ENCODE peak calls at places on chromosome 18, in seven cellular contexts. O is GM20000, X is lower lobe of right lung, T is cardiac muscle cell, Y is NCI-H1417, A is EL, D is iPS DF 19.7. R is an unnamed sample.

GRCh38 chr18:75226956-75227316 is 16.3 kb downstream of the TSHZ1 start:
- DNase-seq in X (no peak), O (no peak), T (no peak), Y (no peak), A (no peak), D (no peak), R (no peak)

GRCh38 chr18:49619792-49620191 is 57.9 kb downstream of the LIPG start:
- DNase-seq in T (no peak), O (no peak), A (peak), Y (no peak), X (no peak), D (no peak), R (no peak)

GRCh38 chr18:49520661-49521145 is 33.7 kb upstream of the C18orf32 start:
- DNase-seq in T (no peak), A (peak), D (no peak), X (no peak), Y (peak), O (no peak), R (no peak)

GRCh38 chr18:21443776-21444464 is 156.6 kb downstream of the ESCO1 start:
- DNase-seq in X (no peak), D (no peak), T (no peak), A (no peak), Y (no peak), O (no peak), R (no peak)

GRCh38 chr18:49561377-49562193 is at the start of gene LIPG:
- DNase-seq in D (peak), T (peak), A (peak), O (peak), Y (peak), X (peak), R (no peak)

GRCh38 chr18:58186258-58186948 is 142.4 kb downstream of the NEDD4L start:
- DNase-seq in O (no peak), A (peak), Y (peak), D (no peak), X (peak), T (peak), R (no peak)

GRCh38 chr18:6886931-6887330 is 157.4 kb downstream of the ARHGAP28 start:
- DNase-seq in A (no peak), Y (no peak), X (no peak), O (no peak), D (no peak), T (no peak), R (no peak)

GRCh38 chr18:3256693-3257626 is 5.0 kb upstream of the MYL12B start:
- DNase-seq in O (peak), D (no peak), X (no peak), T (peak), A (peak), Y (no peak), R (no peak)

GRCh38 chr18:57621252-57621607 is 406 bp downstream of the NARS1 start:
- DNase-seq in A (peak), X (no peak), T (peak), Y (no peak), D (no peak), O (no peak), R (no peak)

GRCh38 chr18:11274144-11274762 is 124.9 kb upstream of the PIEZO2 start:
- DNase-seq in O (no peak), D (no peak), T (no peak), Y (no peak), X (no peak), A (no peak), R (no peak)

GRCh38 chr18:35753306-35753910 is 171.9 kb downstream of the GALNT1 start:
- DNase-seq in Y (no peak), D (no peak), O (no peak), X (no peak), A (no peak), T (no peak), R (no peak)

GRCh38 chr18:33802955-33803354 is 224.9 kb downstream of the ASXL3 start:
- DNase-seq in X (no peak), A (no peak), Y (peak), D (no peak), O (no peak), T (no peak), R (no peak)

GRCh38 chr18:213977-214376 is 53.9 kb downstream of the THOC1 start:
- DNase-seq in X (no peak), T (no peak), A (no peak), D (no peak), Y (no peak), O (no peak), R (no peak)

GRCh38 chr18:45197526-45197970 is 417.7 kb upstream of the SLC14A2 start:
- DNase-seq in X (no peak), D (no peak), Y (peak), O (peak), A (no peak), T (no peak), R (no peak)

GRCh38 chr18:22136395-22136794 is 33.0 kb upstream of the GATA6 start:
- DNase-seq in Y (no peak), A (peak), D (no peak), X (no peak), T (no peak), O (no peak), R (no peak)

GRCh38 chr18:59810740-59811520 is 88.9 kb upstream of the PMAIP1 start:
- DNase-seq in Y (no peak), D (no peak), A (no peak), T (no peak), O (no peak), X (no peak), R (no peak)

GRCh38 chr18:32511147-32511546 is 40.5 kb upstream of the GAREM1 start:
- DNase-seq in X (no peak), A (no peak), T (no peak), Y (no peak), O (no peak), D (no peak), R (no peak)

GRCh38 chr18:76503595-76503994 is 8.6 kb upstream of the ZNF516 start:
- DNase-seq in D (no peak), T (peak), O (no peak), Y (no peak), X (no peak), A (no peak), R (peak)

GRCh38 chr18:23550898-23551297 is 35.4 kb downstream of the NPC1 start:
- DNase-seq in A (no peak), D (no peak), Y (no peak), O (no peak), T (no peak), X (no peak), R (no peak)

GRCh38 chr18:23071285-23071684 is 64.0 kb upstream of the CABLES1 start:
- DNase-seq in D (no peak), O (peak), X (peak), Y (no peak), T (no peak), A (peak), R (peak)

GRCh38 chr18:9239708-9240107 is 94.9 kb upstream of the TWSG1 start:
- DNase-seq in Y (no peak), A (no peak), X (no peak), O (no peak), T (no peak), D (no peak), R (no peak)

GRCh38 chr18:49072940-49073339 is 122.2 kb upstream of the SMAD7 start:
- DNase-seq in O (no peak), D (no peak), T (no peak), A (no peak), X (no peak), Y (no peak), R (no peak)

GRCh38 chr18:79878741-79879358 is 72.6 kb downstream of the SLC66A2 start:
- DNase-seq in T (no peak), D (no peak), Y (no peak), X (no peak), A (no peak), O (no peak), R (no peak)

GRCh38 chr18:41948544-41949110 is 6.4 kb upstream of the PIK3C3 start:
- DNase-seq in A (no peak), D (no peak), T (no peak), Y (no peak), O (no peak), X (no peak), R (no peak)

GRCh38 chr18:48029296-48029986 is 99.0 kb upstream of the SMAD2 start:
- DNase-seq in D (no peak), A (no peak), X (peak), O (no peak), Y (no peak), T (no peak), R (peak)

GRCh38 chr18:7871560-7872456 is 304.7 kb downstream of the PTPRM start:
- DNase-seq in X (no peak), A (no peak), O (no peak), T (no peak), Y (no peak), D (no peak), R (no peak)

GRCh38 chr18:45723921-45724320 is at the start of gene SLC14A1:
- DNase-seq in O (no peak), D (no peak), X (no peak), T (no peak), A (no peak), Y (no peak), R (no peak)

GRCh38 chr18:22052405-22053105 is 116.8 kb upstream of the GATA6 start:
- DNase-seq in Y (no peak), O (no peak), T (no peak), A (no peak), X (no peak), D (no peak), R (no peak)

GRCh38 chr18:5909130-5909529 is 13.8 kb upstream of the TMEM200C start:
- DNase-seq in O (no peak), X (no peak), D (no peak), T (no peak), Y (no peak), A (no peak), R (no peak)

GRCh38 chr18:22999212-22999611 is 66.1 kb downstream of the RBBP8 start:
- DNase-seq in T (no peak), D (no peak), O (no peak), A (peak), X (no peak), Y (no peak), R (no peak)

GRCh38 chr18:21474621-21475020 is 125.9 kb downstream of the ESCO1 start:
- DNase-seq in O (no peak), X (no peak), Y (no peak), T (no peak), A (no peak), D (no peak), R (no peak)

GRCh38 chr18:54780285-54780861 is 47.9 kb upstream of the RAB27B start:
- DNase-seq in Y (no peak), D (no peak), A (no peak), T (no peak), X (no peak), O (no peak), R (no peak)

GRCh38 chr18:67359868-67360838 is 156.4 kb downstream of the DSEL start:
- DNase-seq in A (peak), T (no peak), D (no peak), X (no peak), Y (no peak), O (no peak), R (no peak)